ENCODE peak calls at places on chromosomes 7 and 10, in eight cellular contexts. H, F, P, Y, G, V, O and A are unnamed samples.

GRCh38 chr7:137485818-137486217 is 142.3 kb upstream of the PTN start:
- DNase-seq in P (no peak), Y (no peak), H (no peak), G (peak; percentile 21), V (no peak), O (no peak), F (no peak), A (no peak)

GRCh38 chr7:52959878-52960660 is 75.4 kb upstream of the POM121L12 start:
- DNase-seq in Y (no peak), F (no peak), O (no peak), V (no peak), P (peak; percentile 35), G (no peak), H (no peak), A (no peak)

GRCh38 chr7:25952277-25953057 is 199.5 kb upstream of the NFE2L3 start:
- DNase-seq in V (peak; percentile 38), Y (no peak), F (no peak), O (no peak), P (no peak), G (no peak), H (peak; percentile 87), A (no peak)

GRCh38 chr10:127278001-127278400 is 81.6 kb upstream of the INSYN2A start:
- DNase-seq in P (peak; percentile 81), V (no peak), F (no peak), Y (peak; percentile 3), O (peak; percentile 82), G (no peak), H (no peak), A (no peak)

GRCh38 chr10:118694848-118695247 is 59.9 kb downstream of the CACUL1 start:
- DNase-seq in H (no peak), G (no peak), Y (no peak), F (no peak), V (no peak), O (peak; percentile 86), P (peak; percentile 79), A (no peak)

GRCh38 chr10:14560794-14561765 is 213.6 kb downstream of the FAM107B start:
- DNase-seq in G (no peak), O (no peak), V (no peak), F (no peak), P (no peak), H (no peak), Y (no peak), A (no peak)

GRCh38 chr7:26620352-26620751 is 244.0 kb downstream of the SKAP2 start:
- DNase-seq in H (no peak), Y (no peak), O (no peak), F (no peak), G (peak; percentile 16), V (peak; percentile 13), P (no peak), A (no peak)

GRCh38 chr7:100689230-100690135 is 4.6 kb downstream of the GIGYF1 start:
- DNase-seq in Y (no peak), P (no peak), O (no peak), F (no peak), G (no peak), V (no peak), H (no peak), A (no peak)

GRCh38 chr10:80429521-80429966 is 21.2 kb downstream of the PRXL2A start:
- DNase-seq in Y (no peak), F (no peak), V (no peak), O (no peak), G (no peak), H (no peak), P (no peak), A (no peak)

GRCh38 chr10:3755440-3756359 is 29.3 kb downstream of the KLF6 start:
- DNase-seq in F (no peak), G (no peak), H (no peak), P (peak; percentile 81), O (peak; percentile 64), Y (peak; percentile 85), V (peak; percentile 64), A (no peak)

GRCh38 chr10:74640134-74640533 is 186.3 kb upstream of the KAT6B start:
- DNase-seq in G (peak; percentile 70), F (no peak), V (no peak), H (no peak), O (peak; percentile 9), P (peak; percentile 34), Y (no peak), A (no peak)

GRCh38 chr7:904847-905246 is 28.5 kb downstream of the GET4 start:
- DNase-seq in G (no peak), V (no peak), H (no peak), Y (peak; percentile 78), P (peak; percentile 42), F (no peak), O (peak; percentile 40), A (no peak)

GRCh38 chr10:73039635-73040034 is 57.0 kb downstream of the P4HA1 start:
- DNase-seq in F (no peak), V (no peak), H (no peak), Y (peak; percentile 29), P (peak; percentile 58), O (peak; percentile 84), G (no peak), A (no peak)

GRCh38 chr7:74206589-74207120 is 3.2 kb upstream of the LAT2 start:
- DNase-seq in H (peak; percentile 91), P (peak; percentile 46), F (peak; percentile 84), G (peak; percentile 84), O (peak; percentile 57), Y (peak; percentile 79), V (peak; percentile 88), A (peak; percentile 79)

GRCh38 chr7:155237730-155238129 is 59.9 kb upstream of the INSIG1 start:
- DNase-seq in H (no peak), F (no peak), P (no peak), V (no peak), G (no peak), O (no peak), Y (no peak), A (no peak)

GRCh38 chr10:62779487-62780248 is 24.9 kb upstream of the ADO start:
- DNase-seq in Y (peak; percentile 31), V (no peak), H (peak; percentile 32), F (peak; percentile 84), G (no peak), O (peak; percentile 4), P (peak; percentile 16), A (no peak)

GRCh38 chr10:113038183-113038582 is 88.1 kb downstream of the TCF7L2 start:
- DNase-seq in V (no peak), H (no peak), O (no peak), F (no peak), Y (no peak), P (no peak), G (no peak), A (no peak)

GRCh38 chr10:102261196-102261595 is 15.9 kb downstream of the GBF1 start:
- DNase-seq in O (no peak), G (no peak), H (no peak), Y (no peak), F (no peak), V (no peak), P (no peak), A (no peak)

GRCh38 chr10:78727728-78728127 is 341.0 kb upstream of the ZMIZ1 start:
- DNase-seq in F (no peak), V (peak; percentile 29), G (no peak), H (no peak), O (no peak), Y (no peak), P (no peak), A (no peak)

GRCh38 chr10:115660391-115660790 is 567.2 kb downstream of the ATRNL1 start:
- DNase-seq in Y (no peak), V (no peak), O (no peak), F (no peak), P (no peak), H (no peak), G (no peak), A (no peak)

GRCh38 chr7:129012641-129013040 is 42.3 kb downstream of the TNPO3 start:
- DNase-seq in F (no peak), Y (no peak), G (no peak), O (no peak), P (no peak), H (no peak), V (no peak), A (no peak)

GRCh38 chr7:74002474-74003017 is 25.4 kb upstream of the ELN start:
- DNase-seq in O (peak; percentile 78), F (peak; percentile 18), H (peak; percentile 30), Y (peak; percentile 68), G (no peak), V (no peak), P (peak; percentile 86), A (no peak)

GRCh38 chr10:106320876-106321275 is 843.6 kb downstream of the SORCS1 start:
- DNase-seq in P (no peak), G (no peak), O (no peak), H (no peak), Y (no peak), F (no peak), V (no peak), A (no peak)

DNA sequence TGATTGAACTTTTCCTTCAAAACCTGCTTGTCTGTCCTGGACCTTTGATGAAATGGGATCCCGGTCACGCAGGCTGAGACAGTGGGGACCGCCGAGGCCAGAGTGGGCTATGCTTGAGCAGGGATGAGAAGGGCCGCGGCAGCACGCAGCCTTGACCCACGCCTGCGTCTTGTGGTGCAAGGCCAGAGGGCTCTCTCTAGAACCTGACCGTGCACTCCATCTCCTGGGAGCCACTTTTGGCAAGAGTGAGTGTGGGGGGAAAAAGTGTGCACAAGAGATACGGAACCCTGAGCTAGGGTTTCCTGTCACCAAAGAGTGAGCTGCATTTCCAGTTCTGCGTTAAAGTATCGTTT is 42.4 kb downstream of the WIPI2 start:
- DNase-seq in Y (no peak), O (no peak), H (no peak), F (no peak), G (no peak), V (no peak), P (no peak), A (no peak)
- H3K36me3 ChIP-seq in Y (peaks cover 28% of the 10 kb centered on the region), O (peaks cover 46% of the 10 kb centered on the region), H (peaks cover 19% of the 10 kb centered on the region), F (peaks cover 14% of the 10 kb centered on the region), G (no peaks in the 10 kb centered on the region), V (no peaks in the 10 kb centered on the region), P (peaks cover 18% of the 10 kb centered on the region), A (peaks cover 4% of the 10 kb centered on the region)

GRCh38 chr7:24830440-24831050 is 73.3 kb upstream of the GSDME start:
- DNase-seq in V (no peak), F (no peak), P (no peak), Y (no peak), H (no peak), G (no peak), O (no peak), A (no peak)
- H3K27ac ChIP-seq in V (no peak overlapping the region), F (no peak overlapping the region), P (no peak overlapping the region), Y (no peak overlapping the region), H (no peak overlapping the region), G (no peak overlapping the region), O (no peak overlapping the region), A (no peak overlapping the region)

GRCh38 chr7:78090616-78091015 is 292.0 kb downstream of the PHTF2 start:
- DNase-seq in V (no peak), H (no peak), F (no peak), Y (no peak), O (peak; percentile 16), P (no peak), G (no peak), A (no peak)

GRCh38 chr7:78099715-78100477 is 301.3 kb downstream of the PHTF2 start:
- DNase-seq in V (no peak), F (no peak), Y (peak; percentile 8), G (no peak), P (peak; percentile 96), H (no peak), O (peak; percentile 85), A (no peak)

GRCh38 chr7:78095549-78095948 is 297.0 kb downstream of the PHTF2 start:
- DNase-seq in O (peak; percentile 83), H (no peak), V (no peak), F (no peak), P (peak; percentile 89), G (no peak), Y (peak; percentile 75), A (no peak)
- TF ChIP-seq CTCF in O (peak; percentile 46), H (no peak), V (no peak), F (no peak), P (no peak), G (no peak), Y (peak; percentile 32), A (no peak)

GRCh38 chr7:65967361-65968155 is 14.5 kb downstream of the GUSB start:
- DNase-seq in P (no peak), V (no peak), Y (no peak), H (no peak), O (no peak), F (no peak), G (no peak), A (no peak)
- H3K36me3 ChIP-seq in P (peaks cover 10% of the 10 kb centered on the region), V (no peaks in the 10 kb centered on the region), Y (peaks cover 52% of the 10 kb centered on the region), H (no peaks in the 10 kb centered on the region), O (peaks cover 56% of the 10 kb centered on the region), F (peaks cover 46% of the 10 kb centered on the region), G (no peaks in the 10 kb centered on the region), A (peaks cover 3% of the 10 kb centered on the region)